ENCODE peak calls at places on chromosomes 3 and 15, in eight cellular contexts. One of them, this sample, is unnamed.

GRCh38 chr3:148149556-148149955 is 548.1 kb upstream of the AGTR1 start:
- DNase-seq in LoVo: no peak
- DNase-seq in LNCaP clone FGC: no peak
- DNase-seq in RKO: no peak
- DNase-seq in PC-3: no peak
- DNase-seq in left ventricle myocardium inferior: no peak
- DNase-seq in GM20000: no peak
- DNase-seq in Daoy: no peak
- DNase-seq in this sample: no peak

GRCh38 chr3:143447491-143447890 is 327.9 kb downstream of the CHST2 start:
- DNase-seq in LoVo: no peak
- DNase-seq in LNCaP clone FGC: no peak
- DNase-seq in RKO: no peak
- DNase-seq in PC-3: no peak
- DNase-seq in left ventricle myocardium inferior: no peak
- DNase-seq in GM20000: no peak
- DNase-seq in Daoy: no peak
- DNase-seq in this sample: no peak

GRCh38 chr15:41988896-41989572 is 16.7 kb upstream of the EHD4 start:
- DNase-seq in LoVo: no peak
- DNase-seq in LNCaP clone FGC: no peak
- DNase-seq in RKO: no peak
- DNase-seq in PC-3: no peak
- DNase-seq in left ventricle myocardium inferior: no peak
- DNase-seq in GM20000: no peak
- DNase-seq in Daoy: no peak
- DNase-seq in this sample: no peak

GRCh38 chr3:193240850-193241706 is at the start of gene PLAAT1:
- DNase-seq in LoVo: peak
- DNase-seq in LNCaP clone FGC: no peak
- DNase-seq in RKO: peak
- DNase-seq in PC-3: no peak
- DNase-seq in left ventricle myocardium inferior: peak
- DNase-seq in GM20000: peak
- DNase-seq in Daoy: peak
- DNase-seq in this sample: peak

GRCh38 chr3:15081960-15082664 is 16.8 kb downstream of the RBSN start:
- DNase-seq in LoVo: no peak
- DNase-seq in LNCaP clone FGC: no peak
- DNase-seq in RKO: no peak
- DNase-seq in PC-3: peak
- DNase-seq in left ventricle myocardium inferior: no peak
- DNase-seq in GM20000: no peak
- DNase-seq in Daoy: no peak
- DNase-seq in this sample: peak

GRCh38 chr3:72082776-72083477 is 298.0 kb upstream of the PROK2 start:
- DNase-seq in LoVo: no peak
- DNase-seq in LNCaP clone FGC: no peak
- DNase-seq in RKO: no peak
- DNase-seq in PC-3: no peak
- DNase-seq in left ventricle myocardium inferior: no peak
- DNase-seq in GM20000: no peak
- DNase-seq in Daoy: peak
- DNase-seq in this sample: no peak

GRCh38 chr15:59335197-59335786 is 37.4 kb downstream of the MYO1E start:
- DNase-seq in LoVo: no peak
- DNase-seq in LNCaP clone FGC: no peak
- DNase-seq in RKO: no peak
- DNase-seq in PC-3: no peak
- DNase-seq in left ventricle myocardium inferior: no peak
- DNase-seq in GM20000: no peak
- DNase-seq in Daoy: no peak
- DNase-seq in this sample: peak

GRCh38 chr15:31338318-31338878 is 11.8 kb downstream of the KLF13 start:
- DNase-seq in LoVo: no peak
- DNase-seq in LNCaP clone FGC: no peak
- DNase-seq in RKO: no peak
- DNase-seq in PC-3: no peak
- DNase-seq in left ventricle myocardium inferior: no peak
- DNase-seq in GM20000: no peak
- DNase-seq in Daoy: peak
- DNase-seq in this sample: no peak

GRCh38 chr15:25170781-25171110 is 216.0 kb downstream of the SNRPN start:
- DNase-seq in LoVo: no peak
- DNase-seq in LNCaP clone FGC: no peak
- DNase-seq in RKO: no peak
- DNase-seq in PC-3: no peak
- DNase-seq in left ventricle myocardium inferior: no peak
- DNase-seq in GM20000: no peak
- DNase-seq in Daoy: no peak
- DNase-seq in this sample: no peak

GRCh38 chr3:117131259-117131658 is 421.7 kb downstream of the TUSC7 start:
- DNase-seq in LoVo: no peak
- DNase-seq in LNCaP clone FGC: no peak
- DNase-seq in RKO: no peak
- DNase-seq in PC-3: no peak
- DNase-seq in left ventricle myocardium inferior: peak
- DNase-seq in GM20000: no peak
- DNase-seq in Daoy: no peak
- DNase-seq in this sample: no peak